ENCODE peak calls at places on chromosomes 16 and 17, in five cellular contexts. P is GM12865; Y is AG09309; B is stimulated activated CD4-positive, alpha-beta T cell treated with anti-CD3 and anti-CD28 coated beads, Interleukin-4, amount 100 ng/mL, for 24 hours; M is kidney tubule cell. O is an unnamed sample.

GRCh38 chr17:65243838-65244237 is 106.7 kb downstream of the RGS9 start:
- DNase-seq in P (no peak), Y (peak), B (no peak), M (peak), O (peak)

GRCh38 chr17:58323420-58324408 is 4.9 kb downstream of the TSPOAP1 start:
- DNase-seq in P (no peak), Y (no peak), B (no peak), M (no peak), O (no peak)

GRCh38 chr17:47829870-47830269 is 1.5 kb downstream of the MRPL10 start:
- DNase-seq in P (no peak), Y (no peak), B (peak), M (no peak), O (no peak)

GRCh38 chr16:55179858-55180585 is 144.0 kb upstream of the IRX6 start:
- DNase-seq in P (no peak), Y (no peak), B (no peak), M (no peak), O (no peak)

GRCh38 chr17:76702941-76703637 is 7.7 kb downstream of the MXRA7 start:
- DNase-seq in P (no peak), Y (no peak), B (no peak), M (no peak), O (no peak)

GRCh38 chr16:59604331-59604730 is 870.2 kb upstream of the GOT2 start:
- DNase-seq in P (no peak), Y (no peak), B (no peak), M (no peak), O (no peak)

GRCh38 chr17:4937553-4937952 is 2.3 kb downstream of the SLC25A11 start:
- DNase-seq in P (no peak), Y (no peak), B (no peak), M (no peak), O (no peak)

GRCh38 chr16:67428146-67428731 is 2.7 kb upstream of the HSD11B2 start:
- DNase-seq in P (peak), Y (no peak), B (peak), M (peak), O (peak)

GRCh38 chr17:7548585-7549400 is at the start of gene TNFSF12:
- DNase-seq in P (no peak), Y (no peak), B (peak), M (peak), O (no peak)

GRCh38 chr17:51801626-51802025 is 356.9 kb downstream of the CA10 start:
- DNase-seq in P (no peak), Y (no peak), B (no peak), M (no peak), O (no peak)

GRCh38 chr17:49822829-49823228 is 25.0 kb downstream of the TAC4 start:
- DNase-seq in P (no peak), Y (peak), B (no peak), M (no peak), O (no peak)

GRCh38 chr17:6910987-6911603 is 79.6 kb upstream of the TEKT1 start:
- DNase-seq in P (peak), Y (no peak), B (no peak), M (peak), O (no peak)

GRCh38 chr17:5506307-5506706 is 19.9 kb downstream of the MIS12 start:
- DNase-seq in P (no peak), Y (no peak), B (no peak), M (no peak), O (no peak)

GRCh38 chr17:75776399-75777242 is 8.0 kb upstream of the UNK start:
- DNase-seq in P (no peak), Y (no peak), B (peak), M (peak), O (no peak)

GRCh38 chr17:15154618-15155017 is 110.5 kb downstream of the PMP22 start:
- DNase-seq in P (no peak), Y (peak), B (no peak), M (no peak), O (no peak)

O was measured in COR-L47.